ENCODE peak calls at places on chromosomes 13 and 19, in four cellular contexts. E is K562, Y is HL-60, O is GM12878. K is an unnamed sample.

GRCh38 chr19:49512970-49513745 is 697 bp downstream of the FCGRT start:
- DNase-seq in Y (peak), O (no peak), E (no peak), K (no peak)

GRCh38 chr13:80341098-80341701 is at the start of gene SPRY2:
- DNase-seq in E (peak), O (no peak), Y (peak), K (no peak)

GRCh38 chr13:44930907-44931676 is 58.2 kb downstream of the NUFIP1 start:
- DNase-seq in E (no peak), O (no peak), Y (no peak), K (no peak)

GRCh38 chr13:19864339-19865309 is 1.2 kb upstream of the ZMYM5 start:
- DNase-seq in E (peak), O (no peak), Y (no peak), K (peak)

GRCh38 chr19:38664503-38665211 is 17.2 kb downstream of the ACTN4 start:
- DNase-seq in E (peak), Y (peak), O (no peak), K (no peak)

GRCh38 chr19:583198-583967 is 6.3 kb upstream of the HCN2 start:
- DNase-seq in E (no peak), Y (no peak), O (no peak), K (no peak)

GRCh38 chr19:27529158-27529557 is 1683.8 kb downstream of the UQCRFS1 start:
- DNase-seq in Y (no peak), E (no peak), O (no peak), K (no peak)

GRCh38 chr13:67493835-67494234 is 263.7 kb upstream of the PCDH9 start:
- DNase-seq in E (peak), O (no peak), Y (no peak), K (no peak)

GRCh38 chr13:113831061-113831460 is 32.8 kb downstream of the GAS6 start:
- DNase-seq in O (no peak), E (no peak), Y (no peak), K (no peak)

DNA sequence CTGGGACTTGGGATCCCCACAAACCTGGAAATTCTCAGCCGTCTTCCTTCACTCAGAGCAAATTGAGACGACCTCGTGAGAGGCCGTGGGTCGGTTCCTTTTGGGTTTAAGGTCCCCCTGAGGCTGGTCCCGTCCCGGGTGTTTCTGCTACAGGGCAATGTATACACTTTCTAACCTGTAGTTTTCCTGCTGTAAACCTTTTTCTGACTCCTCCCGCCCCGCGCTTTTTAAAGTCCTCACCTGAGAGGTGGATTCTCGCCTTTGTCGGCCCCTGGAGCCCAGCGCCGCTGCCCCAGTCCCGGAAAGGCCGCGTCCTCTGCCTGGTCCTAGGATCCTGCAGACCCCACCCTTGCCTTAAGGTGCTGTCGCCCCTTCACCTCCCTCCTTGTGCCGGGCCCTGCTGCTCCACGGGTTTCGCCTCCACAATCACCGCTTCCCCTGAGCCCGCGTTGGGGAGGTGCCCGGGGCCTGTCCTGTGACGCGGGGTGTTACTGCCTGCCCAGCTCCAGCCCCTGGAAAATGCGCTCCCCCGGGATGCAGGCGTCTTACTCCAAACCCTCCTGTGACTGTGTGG is 391 bp downstream of the ZNF761 start:
- DNase-seq in Y (peak), O (no peak), E (peak), K (no peak)
- TF ChIP-seq POLR2AphosphoS5 in Y (no peak), O (no peak), E (no peak), K (no peak)

DNA sequence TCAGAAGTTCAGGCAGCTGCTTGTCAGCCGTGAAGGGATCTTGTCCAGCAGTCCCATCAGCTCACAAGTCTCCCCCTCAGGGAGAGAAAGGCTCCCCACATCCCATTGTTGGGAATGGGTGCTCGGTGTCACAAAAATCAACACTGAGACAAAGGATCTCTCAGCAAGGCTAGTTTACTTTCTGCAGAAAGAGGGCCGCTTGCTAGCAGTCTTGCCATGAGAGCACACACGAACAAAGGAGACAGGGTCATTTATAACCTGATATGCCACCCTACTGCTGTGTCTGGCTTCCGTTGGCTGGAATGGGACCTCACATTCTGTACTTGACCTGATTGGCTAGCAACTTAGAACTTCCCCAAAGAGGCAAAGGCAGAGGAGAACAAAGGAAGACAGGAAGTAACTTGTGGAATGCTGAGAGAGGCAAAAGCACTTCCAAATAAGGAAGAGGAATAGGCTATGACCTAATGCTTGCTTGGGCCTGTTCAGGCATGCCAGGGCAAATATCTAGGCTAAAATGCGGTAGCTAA is 8.7 kb upstream of the IGFL3 start:
- DNase-seq in Y (no peak), E (peak), O (peak), K (no peak)
- TF ChIP-seq SPI1 in Y (peak), E (no peak), O (no peak), K (peak)

DNA sequence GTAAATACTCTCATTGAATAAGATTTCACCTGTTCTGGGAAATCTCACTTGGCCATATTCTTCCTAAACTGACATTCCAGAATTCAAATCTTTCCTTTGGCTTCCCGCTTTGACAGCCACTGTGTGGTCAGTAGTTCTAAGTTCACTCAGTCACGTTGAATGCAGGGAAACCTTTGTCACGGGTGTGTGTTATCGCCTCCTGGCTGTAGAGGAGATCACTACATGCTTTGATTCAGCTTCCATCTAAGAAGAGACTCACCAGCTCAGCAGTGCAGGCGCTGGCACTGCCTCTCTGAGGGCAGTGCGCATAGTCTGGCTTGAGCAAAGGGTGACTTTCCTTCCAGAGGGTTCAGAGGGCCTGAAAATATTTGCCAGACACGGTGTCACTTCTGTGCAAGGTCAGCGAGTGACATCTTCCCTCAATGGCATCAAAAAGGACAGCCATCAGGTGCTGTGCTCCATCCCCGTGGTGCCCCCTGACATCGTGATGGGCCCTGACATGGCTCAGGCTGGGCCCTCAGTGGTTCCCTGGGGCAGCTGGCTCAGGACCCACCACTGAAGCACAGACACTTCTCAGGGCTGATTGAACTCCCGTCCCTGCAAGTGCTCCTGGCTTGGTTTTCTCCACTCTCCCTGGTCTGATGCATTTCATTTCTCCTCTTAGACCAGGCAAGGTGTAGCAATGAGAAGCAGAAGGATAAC is 635.4 kb upstream of the ARGLU1 start:
- DNase-seq in Y (no peak), E (peak), O (no peak), K (peak)
- TF ChIP-seq POLR2AphosphoS5 in Y (no peak), E (no peak), O (no peak), K (no peak)

GRCh38 chr19:30596813-30597399 is 224.7 kb downstream of the ZNF536 start:
- DNase-seq in O (no peak), E (no peak), Y (no peak), K (no peak)
- TF ChIP-seq SPI1 in O (no peak), E (no peak), Y (no peak), K (no peak)

GRCh38 chr13:99382428-99383133 is 75.4 kb upstream of the GPR183 start:
- DNase-seq in E (no peak), Y (no peak), O (no peak), K (no peak)
- TF ChIP-seq POLR2AphosphoS5 in E (no peak), Y (no peak), O (no peak), K (no peak)

GRCh38 chr19:40091205-40092129 is 724 bp upstream of the ZNF780A start:
- DNase-seq in E (no peak), Y (no peak), O (no peak), K (no peak)
- TF ChIP-seq SPI1 in E (peak), Y (peak), O (peak), K (peak)

K was measured in GM12891.